ENCODE peak calls at places on chromosomes 5 and 9, in four cellular contexts. Y is foreskin fibroblast, X is WTC11, C is NCI-H69. L is an unnamed sample.

GRCh38 chr5:136087961-136088871 is 44.4 kb upstream of the SMAD5 start:
- DNase-seq in Y (peak; percentile 25), C (no peak), X (no peak), L (no peak)

GRCh38 chr9:117392992-117393391 is 21.9 kb downstream of the ASTN2 start:
- DNase-seq in X (peak; percentile 55), C (peak; percentile 29), Y (no peak), L (no peak)

GRCh38 chr5:171999877-172000276 is 6.6 kb downstream of the FBXW11 start:
- DNase-seq in Y (no peak), C (peak; percentile 68), X (no peak), L (peak; percentile 32)

GRCh38 chr5:158676642-158677489 is 422.9 kb downstream of the EBF1 start:
- DNase-seq in X (peak; percentile 65), C (peak; percentile 19), Y (no peak), L (peak; percentile 45)

GRCh38 chr9:2132484-2133082 is 117.4 kb downstream of the SMARCA2 start:
- DNase-seq in C (peak; percentile 63), Y (peak; percentile 69), X (no peak), L (no peak)

GRCh38 chr9:16704489-16705111 is 165.9 kb downstream of the BNC2 start:
- DNase-seq in Y (no peak), C (peak; percentile 76), X (peak; percentile 50), L (no peak)

GRCh38 chr5:116176124-116176523 is 91.3 kb downstream of the COMMD10 start:
- DNase-seq in Y (no peak), C (no peak), X (no peak), L (no peak)

GRCh38 chr9:7273575-7273974 is 515.8 kb downstream of the KDM4C start:
- DNase-seq in C (peak; percentile 32), X (no peak), Y (peak; percentile 62), L (no peak)

GRCh38 chr9:136244116-136244775 is 1.4 kb downstream of the QSOX2 start:
- DNase-seq in Y (peak; percentile 17), X (no peak), C (peak; percentile 67), L (peak; percentile 85)

GRCh38 chr9:74804018-74804385 is 83.7 kb downstream of the TRPM6 start:
- DNase-seq in Y (no peak), X (no peak), C (no peak), L (no peak)

GRCh38 chr5:147483961-147484707 is 25.7 kb downstream of the DPYSL3 start:
- DNase-seq in C (peak; percentile 99), X (no peak), Y (peak; percentile 95), L (no peak)

GRCh38 chr9:103789686-103790085 is 304.4 kb upstream of the SMC2 start:
- DNase-seq in C (peak; percentile 63), X (no peak), Y (no peak), L (peak; percentile 19)

GRCh38 chr9:95764920-95765319 is 110.6 kb upstream of the ERCC6L2 start:
- DNase-seq in X (no peak), Y (no peak), C (peak; percentile 90), L (no peak)

GRCh38 chr5:143613329-143613728 is 198.6 kb upstream of the HMHB1 start:
- DNase-seq in X (no peak), C (no peak), Y (peak; percentile 75), L (no peak)

GRCh38 chr5:92775711-92776615 is 805.1 kb downstream of the NR2F1-AS1 start:
- DNase-seq in C (no peak), X (no peak), Y (peak; percentile 32), L (no peak)

GRCh38 chr5:112289465-112289864 is 129.6 kb downstream of the EPB41L4A start:
- DNase-seq in X (peak; percentile 17), C (peak; percentile 40), Y (no peak), L (no peak)

GRCh38 chr9:121690316-121690715 is 38.9 kb downstream of the DAB2IP start:
- DNase-seq in Y (no peak), X (no peak), C (peak; percentile 19), L (no peak)

GRCh38 chr5:135426102-135427082 is 20.8 kb downstream of the DCANP1 start:
- DNase-seq in C (peak; percentile 82), Y (peak; percentile 78), X (no peak), L (peak; percentile 71)

GRCh38 chr5:149729150-149729549 is 960 bp upstream of the PPARGC1B start:
- DNase-seq in C (peak; percentile 21), X (no peak), Y (no peak), L (no peak)

GRCh38 chr9:128067898-128068655 is at the start of gene SLC25A25:
- DNase-seq in X (peak; percentile 100), C (peak; percentile 99), Y (peak; percentile 100), L (peak; percentile 99)

GRCh38 chr5:82422751-82423181 is 144.6 kb upstream of the RPS23 start:
- DNase-seq in C (no peak), Y (peak; percentile 30), X (no peak), L (no peak)

GRCh38 chr9:92385001-92385400 is 19.4 kb downstream of the OGN start:
- DNase-seq in C (no peak), Y (no peak), X (no peak), L (no peak)

GRCh38 chr9:107137495-107138202 is 145.4 kb upstream of the RAD23B start:
- DNase-seq in Y (peak; percentile 65), X (no peak), C (peak; percentile 60), L (peak; percentile 33)

GRCh38 chr9:69606089-69606488 is 66.1 kb downstream of the APBA1 start:
- DNase-seq in C (no peak), Y (no peak), X (no peak), L (no peak)

GRCh38 chr9:34976441-34976840 is 13.1 kb upstream of the DNAJB5 start:
- DNase-seq in C (no peak), Y (no peak), X (no peak), L (no peak)

GRCh38 chr5:57175586-57175985 is 1.7 kb downstream of the GPBP1 start:
- DNase-seq in X (no peak), Y (no peak), C (peak; percentile 28), L (peak; percentile 45)

GRCh38 chr9:127931092-127931881 is 710 bp upstream of the PIP5KL1 start:
- DNase-seq in Y (peak; percentile 80), X (no peak), C (peak; percentile 88), L (peak; percentile 61)

GRCh38 chr9:127587966-127588365 is 24.1 kb upstream of the STXBP1 start:
- DNase-seq in X (no peak), Y (no peak), C (no peak), L (no peak)

GRCh38 chr9:136995772-136996308 is 528 bp downstream of the CLIC3 start:
- DNase-seq in Y (peak; percentile 42), X (no peak), C (peak; percentile 55), L (no peak)

GRCh38 chr9:75993434-75993833 is 103.0 kb downstream of the PCSK5 start:
- DNase-seq in C (no peak), X (no peak), Y (peak; percentile 59), L (no peak)

GRCh38 chr9:97944612-97945011 is 6.6 kb upstream of the HEMGN start:
- DNase-seq in Y (no peak), X (no peak), C (no peak), L (no peak)

GRCh38 chr5:173486355-173486754 is 130.1 kb downstream of the BOD1 start:
- DNase-seq in Y (peak; percentile 29), C (no peak), X (no peak), L (no peak)

GRCh38 chr9:28435456-28435855 is 862.2 kb upstream of the C9orf72 start:
- DNase-seq in X (no peak), C (no peak), Y (no peak), L (no peak)

GRCh38 chr9:122221223-122221811 is 7.4 kb downstream of the LHX6 start:
- DNase-seq in X (peak; percentile 64), C (no peak), Y (no peak), L (no peak)